ENCODE peak calls at places on chromosome 3, in four cellular contexts. One of them, this sample, is unnamed.

GRCh38 chr3:6785726-6786125 is 75.2 kb upstream of the GRM7 start:
- DNase-seq in K562: no peak
- DNase-seq in WTC11: no peak
- DNase-seq in GM12878: no peak
- DNase-seq in this sample: no peak

GRCh38 chr3:70982274-70982673 is 601.3 kb downstream of the FOXP1 start:
- DNase-seq in K562: no peak
- DNase-seq in WTC11: no peak
- DNase-seq in GM12878: no peak
- DNase-seq in this sample: no peak

GRCh38 chr3:108552267-108553159 is 36.7 kb downstream of the CIP2A start:
- DNase-seq in K562: no peak
- DNase-seq in WTC11: no peak
- DNase-seq in GM12878: no peak
- DNase-seq in this sample: peak

GRCh38 chr3:130748981-130749380 is 2.4 kb upstream of the PIK3R4 start:
- DNase-seq in K562: no peak
- DNase-seq in WTC11: no peak
- DNase-seq in GM12878: no peak
- DNase-seq in this sample: no peak

GRCh38 chr3:141379250-141379872 is 11.1 kb downstream of the ZBTB38 start:
- DNase-seq in K562: no peak
- DNase-seq in WTC11: no peak
- DNase-seq in GM12878: peak
- DNase-seq in this sample: no peak

GRCh38 chr3:102974333-102974732 is 539.5 kb downstream of the ZPLD1 start:
- DNase-seq in K562: no peak
- DNase-seq in WTC11: no peak
- DNase-seq in GM12878: no peak
- DNase-seq in this sample: no peak

GRCh38 chr3:158953131-158953530 is 151.3 kb downstream of the MFSD1 start:
- DNase-seq in K562: no peak
- DNase-seq in WTC11: no peak
- DNase-seq in GM12878: no peak
- DNase-seq in this sample: no peak

GRCh38 chr3:63911395-63911900 is 735 bp downstream of the SCAANT1 start:
- DNase-seq in K562: no peak
- DNase-seq in WTC11: no peak
- DNase-seq in GM12878: no peak
- DNase-seq in this sample: no peak

GRCh38 chr3:115885621-115886020 is 262.3 kb downstream of the GAP43 start:
- DNase-seq in K562: no peak
- DNase-seq in WTC11: peak
- DNase-seq in GM12878: no peak
- DNase-seq in this sample: no peak

GRCh38 chr3:120173056-120173675 is 78.9 kb upstream of the GSK3B start:
- DNase-seq in K562: no peak
- DNase-seq in WTC11: no peak
- DNase-seq in GM12878: no peak
- DNase-seq in this sample: no peak

GRCh38 chr3:22969276-22969675 is 233.9 kb upstream of the UBE2E2 start:
- DNase-seq in K562: no peak
- DNase-seq in WTC11: no peak
- DNase-seq in GM12878: no peak
- DNase-seq in this sample: no peak

GRCh38 chr3:143414571-143415253 is 295.1 kb downstream of the CHST2 start:
- DNase-seq in K562: no peak
- DNase-seq in WTC11: no peak
- DNase-seq in GM12878: no peak
- DNase-seq in this sample: no peak

GRCh38 chr3:143464850-143465249 is 345.3 kb downstream of the CHST2 start:
- DNase-seq in K562: no peak
- DNase-seq in WTC11: no peak
- DNase-seq in GM12878: no peak
- DNase-seq in this sample: no peak

GRCh38 chr3:133040696-133041523 is 2.7 kb downstream of the TMEM108 start:
- DNase-seq in K562: peak
- DNase-seq in WTC11: peak
- DNase-seq in GM12878: peak
- DNase-seq in this sample: peak

GRCh38 chr3:158269896-158270295 is 160.0 kb downstream of the RSRC1 start:
- DNase-seq in K562: no peak
- DNase-seq in WTC11: no peak
- DNase-seq in GM12878: no peak
- DNase-seq in this sample: no peak

GRCh38 chr3:169348981-169349942 is 314.2 kb downstream of the MECOM start:
- DNase-seq in K562: no peak
- DNase-seq in WTC11: no peak
- DNase-seq in GM12878: no peak
- DNase-seq in this sample: no peak

GRCh38 chr3:47413751-47414150 is 32.9 kb downstream of the PTPN23 start:
- DNase-seq in K562: no peak
- DNase-seq in WTC11: no peak
- DNase-seq in GM12878: no peak
- DNase-seq in this sample: no peak

GRCh38 chr3:118936811-118937210 is 97.8 kb downstream of the IGSF11 start:
- DNase-seq in K562: no peak
- DNase-seq in WTC11: no peak
- DNase-seq in GM12878: no peak
- DNase-seq in this sample: no peak

GRCh38 chr3:3031358-3031757 is 78.8 kb downstream of the IL5RA start:
- DNase-seq in K562: no peak
- DNase-seq in WTC11: no peak
- DNase-seq in GM12878: no peak
- DNase-seq in this sample: no peak

GRCh38 chr3:192860464-192860863 is 57.2 kb downstream of the MB21D2 start:
- DNase-seq in K562: no peak
- DNase-seq in WTC11: no peak
- DNase-seq in GM12878: no peak
- DNase-seq in this sample: no peak

GRCh38 chr3:67550541-67550940 is 103.9 kb downstream of the SUCLG2 start:
- DNase-seq in K562: no peak
- DNase-seq in WTC11: no peak
- DNase-seq in GM12878: no peak
- DNase-seq in this sample: no peak

GRCh38 chr3:139534992-139535879 is 4.3 kb downstream of the RBP1 start:
- DNase-seq in K562: peak
- DNase-seq in WTC11: no peak
- DNase-seq in GM12878: no peak
- DNase-seq in this sample: peak

GRCh38 chr3:45870099-45870498 is 16.2 kb upstream of the CCR9 start:
- DNase-seq in K562: no peak
- DNase-seq in WTC11: no peak
- DNase-seq in GM12878: no peak
- DNase-seq in this sample: no peak

GRCh38 chr3:126376464-126376863 is 18.2 kb upstream of the CFAP100 start:
- DNase-seq in K562: no peak
- DNase-seq in WTC11: peak
- DNase-seq in GM12878: no peak
- DNase-seq in this sample: no peak

DNA sequence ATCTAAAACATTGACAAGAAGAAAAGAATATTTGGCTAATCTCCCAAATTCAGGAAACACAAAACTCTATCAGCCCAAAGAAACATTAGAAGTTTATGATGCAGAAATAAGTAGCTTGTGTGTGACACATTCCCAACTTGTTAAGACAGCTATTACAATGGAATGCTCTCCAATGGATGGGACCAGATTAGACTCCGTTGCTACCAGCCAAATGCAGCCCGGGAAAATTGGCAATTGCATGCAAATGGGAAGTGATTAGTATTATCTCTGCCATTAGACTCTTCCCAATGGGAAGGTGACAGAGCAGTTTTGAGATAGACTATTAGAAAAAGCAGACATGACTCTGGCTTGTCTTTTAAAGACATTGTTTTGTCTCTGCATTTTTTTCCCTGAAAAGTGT is 37.4 kb upstream of the KCNMB2 start:
- DNase-seq in K562: no peak
- DNase-seq in WTC11: no peak
- DNase-seq in GM12878: no peak
- DNase-seq in this sample: no peak
- TF ChIP-seq ETV6 in K562: no peak
- TF ChIP-seq ETV6 in WTC11: no peak
- TF ChIP-seq ETV6 in GM12878: no peak
- TF ChIP-seq ETV6 in this sample: no peak

GRCh38 chr3:127673191-127674098 is 693 bp downstream of the ABTB1 start:
- DNase-seq in K562: peak
- DNase-seq in WTC11: peak
- DNase-seq in GM12878: no peak
- DNase-seq in this sample: no peak

GRCh38 chr3:127674099-127674792 is 1.5 kb downstream of the ABTB1 start:
- DNase-seq in K562: no peak
- DNase-seq in WTC11: no peak
- DNase-seq in GM12878: no peak
- DNase-seq in this sample: no peak

GRCh38 chr3:127671523-127672428 is 976 bp upstream of the ABTB1 start:
- DNase-seq in K562: peak
- DNase-seq in WTC11: no peak
- DNase-seq in GM12878: no peak
- DNase-seq in this sample: no peak

GRCh38 chr3:127670761-127671522 is 1.8 kb upstream of the ABTB1 start:
- DNase-seq in K562: no peak
- DNase-seq in WTC11: no peak
- DNase-seq in GM12878: no peak
- DNase-seq in this sample: no peak

DNA sequence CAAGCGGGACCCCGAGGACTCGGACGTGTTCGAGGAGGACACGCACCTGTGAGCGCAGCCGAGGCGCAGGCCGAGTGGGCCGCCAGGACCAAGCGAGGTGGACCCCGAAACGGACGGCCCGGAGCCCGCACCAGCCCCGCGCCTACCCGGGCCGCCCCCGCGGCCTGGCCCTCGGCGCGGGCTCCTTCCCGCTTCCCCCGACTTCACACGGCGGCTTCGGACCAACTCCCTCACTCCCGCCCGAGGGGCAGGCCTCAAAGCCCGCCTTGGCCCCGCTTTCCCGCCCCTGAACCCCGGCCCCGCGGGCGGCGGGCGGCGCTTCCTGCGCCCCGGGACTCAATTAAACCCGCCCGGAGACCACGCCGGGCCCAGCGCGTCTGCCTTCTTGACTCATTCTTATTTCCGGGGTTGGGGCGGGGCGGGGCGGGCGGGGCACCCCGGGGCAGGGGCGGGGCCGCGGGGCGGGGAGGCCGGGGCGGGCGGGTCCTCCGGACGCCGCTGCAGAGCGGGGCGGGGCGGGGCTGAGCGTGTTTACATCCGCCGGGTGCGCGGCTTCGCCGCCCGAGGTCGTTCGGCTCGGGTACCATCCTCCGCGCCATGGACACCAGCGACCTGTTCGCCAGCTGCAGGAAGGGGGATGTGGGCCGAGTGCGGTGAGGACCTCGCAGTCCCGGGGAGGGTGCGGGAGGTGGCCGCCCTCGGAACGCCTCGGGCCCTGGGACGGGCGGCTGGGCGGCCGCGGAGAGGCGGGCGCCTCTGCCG is at the start of gene ABTB1:
- DNase-seq in K562: peak
- DNase-seq in WTC11: peak
- DNase-seq in GM12878: no peak
- DNase-seq in this sample: peak
- TF ChIP-seq ATF3 in K562: no peak
- TF ChIP-seq ATF3 in WTC11: no peak
- TF ChIP-seq ATF3 in GM12878: no peak
- TF ChIP-seq ATF3 in this sample: no peak

GRCh38 chr3:122231781-122232180 is 48.3 kb downstream of the CASR start:
- DNase-seq in K562: no peak
- DNase-seq in WTC11: no peak
- DNase-seq in GM12878: no peak
- DNase-seq in this sample: no peak

GRCh38 chr3:122235147-122235546 is 51.7 kb downstream of the CASR start:
- DNase-seq in K562: no peak
- DNase-seq in WTC11: no peak
- DNase-seq in GM12878: peak
- DNase-seq in this sample: no peak

GRCh38 chr3:122232485-122232884 is 49.0 kb downstream of the CASR start:
- DNase-seq in K562: no peak
- DNase-seq in WTC11: no peak
- DNase-seq in GM12878: no peak
- DNase-seq in this sample: no peak

GRCh38 chr3:122233109-122233952 is 49.9 kb downstream of the CASR start:
- DNase-seq in K562: no peak
- DNase-seq in WTC11: no peak
- DNase-seq in GM12878: peak
- DNase-seq in this sample: no peak

DNA sequence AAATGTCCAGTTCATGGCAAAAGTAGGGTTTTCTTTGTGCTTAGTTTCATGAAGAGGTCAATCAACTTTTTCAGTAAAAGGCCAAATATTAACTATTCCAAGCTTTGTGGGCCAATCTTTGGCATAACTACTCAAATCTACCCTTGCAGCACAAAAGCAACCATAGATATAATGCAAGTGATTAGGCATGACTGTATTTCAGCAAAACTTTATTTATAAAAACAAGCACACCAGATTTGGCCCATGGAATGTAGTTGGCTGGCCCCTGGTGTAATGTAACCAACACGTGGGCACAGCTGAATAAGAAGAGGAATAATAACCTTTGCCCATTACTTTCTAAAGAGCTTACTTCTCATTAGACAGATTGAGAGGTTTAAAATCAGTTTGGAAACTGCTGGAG is 50.6 kb downstream of the CASR start:
- DNase-seq in K562: no peak
- DNase-seq in WTC11: no peak
- DNase-seq in GM12878: no peak
- DNase-seq in this sample: no peak
- TF ChIP-seq ETV6 in K562: no peak
- TF ChIP-seq ETV6 in WTC11: no peak
- TF ChIP-seq ETV6 in GM12878: no peak
- TF ChIP-seq ETV6 in this sample: no peak

GRCh38 chr3:72163809-72164634 is 379.1 kb upstream of the PROK2 start:
- DNase-seq in K562: peak
- DNase-seq in WTC11: no peak
- DNase-seq in GM12878: peak
- DNase-seq in this sample: no peak
- TF ChIP-seq ATF3 in K562: peak
- TF ChIP-seq ATF3 in WTC11: no peak
- TF ChIP-seq ATF3 in GM12878: peak
- TF ChIP-seq ATF3 in this sample: no peak

GRCh38 chr3:41258239-41258800 is 59.0 kb downstream of the CTNNB1 start:
- DNase-seq in K562: no peak
- DNase-seq in WTC11: no peak
- DNase-seq in GM12878: no peak
- DNase-seq in this sample: no peak
- TF ChIP-seq ETV6 in K562: no peak
- TF ChIP-seq ETV6 in WTC11: no peak
- TF ChIP-seq ETV6 in GM12878: no peak
- TF ChIP-seq ETV6 in this sample: no peak

GRCh38 chr3:144683065-144683464 is 711.4 kb downstream of the DIPK2A start:
- DNase-seq in K562: no peak
- DNase-seq in WTC11: no peak
- DNase-seq in GM12878: no peak
- DNase-seq in this sample: no peak

DNA sequence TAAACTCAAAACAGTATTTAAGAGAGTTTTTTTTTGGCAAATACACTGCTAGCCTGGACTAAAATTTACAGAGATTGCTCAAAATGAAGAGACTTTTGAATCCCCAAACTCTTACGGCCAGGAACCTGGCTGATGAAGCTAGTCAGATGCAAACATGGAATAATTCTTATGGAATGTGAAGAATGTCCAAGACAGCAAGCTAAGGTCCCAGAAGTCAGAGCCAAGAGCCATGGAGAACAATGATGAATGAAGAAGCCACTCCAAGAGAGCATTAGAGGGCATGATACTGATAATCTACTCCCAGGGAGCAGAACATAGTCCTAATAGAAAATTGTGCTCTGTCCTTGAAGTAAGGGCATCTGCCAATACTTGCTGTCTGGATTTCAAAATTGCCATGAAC is 705.5 kb downstream of the DIPK2A start:
- DNase-seq in K562: no peak
- DNase-seq in WTC11: no peak
- DNase-seq in GM12878: no peak
- DNase-seq in this sample: no peak
- TF ChIP-seq ATF3 in K562: no peak
- TF ChIP-seq ATF3 in WTC11: no peak
- TF ChIP-seq ATF3 in GM12878: no peak
- TF ChIP-seq ATF3 in this sample: no peak